ENCODE peak calls at places on chromosomes 12 and 14, in seven cellular contexts. J is mesenchymal stem cell, B is left ventricle myocardium superior, X is astrocyte of the spinal cord, L is ELR, K is NCI-H1105 treated with DMSO at 0.1 percent for 48 hours, R is GM23338. N is an unnamed sample.

GRCh38 chr14:23551266-23552028 is at the start of gene ZFHX2:
- DNase-seq in X (peak), K (peak), R (peak), L (peak), J (peak), B (peak), N (peak)

GRCh38 chr12:113297214-113297587 is 37.7 kb downstream of the SLC8B1 start:
- DNase-seq in L (no peak), K (no peak), J (no peak), X (no peak), R (no peak), B (no peak), N (no peak)

GRCh38 chr12:114913871-114914801 is 230.2 kb upstream of the TBX3 start:
- DNase-seq in L (peak), X (peak), B (no peak), K (peak), J (peak), R (no peak), N (no peak)

GRCh38 chr14:101331141-101331525 is 230.2 kb upstream of the DIO3 start:
- DNase-seq in K (no peak), X (no peak), R (no peak), L (no peak), J (no peak), B (no peak), N (no peak)

GRCh38 chr12:67747869-67748760 is 99.6 kb downstream of the DYRK2 start:
- DNase-seq in L (peak), B (no peak), K (no peak), J (peak), X (peak), R (no peak), N (no peak)

GRCh38 chr12:95074766-95075165 is 1.3 kb upstream of the NR2C1 start:
- DNase-seq in B (no peak), X (peak), K (no peak), J (no peak), L (no peak), R (no peak), N (no peak)

GRCh38 chr12:109731231-109731731 is 17.7 kb downstream of the FAM222A start:
- DNase-seq in B (peak), R (no peak), K (no peak), L (no peak), J (no peak), X (no peak), N (peak)

GRCh38 chr12:47896633-47897032 is 8.2 kb downstream of the VDR start:
- DNase-seq in K (no peak), L (no peak), R (peak), B (no peak), X (no peak), J (no peak), N (no peak)

GRCh38 chr14:58313699-58314098 is 15.3 kb downstream of the ARID4A start:
- DNase-seq in K (no peak), B (no peak), R (no peak), J (no peak), X (no peak), L (no peak), N (no peak)

GRCh38 chr12:109770104-109770860 is 56.7 kb downstream of the FAM222A start:
- DNase-seq in X (no peak), L (no peak), J (no peak), R (no peak), K (no peak), B (no peak), N (no peak)

GRCh38 chr12:101877816-101878811 is 734 bp downstream of the DRAM1 start:
- DNase-seq in X (peak), K (no peak), J (peak), B (no peak), R (peak), L (peak), N (no peak)

GRCh38 chr12:103814436-103814835 is 26.6 kb downstream of the NT5DC3 start:
- DNase-seq in K (no peak), J (no peak), R (no peak), B (no peak), X (no peak), L (no peak), N (no peak)

GRCh38 chr14:93546642-93547041 is 115.9 kb downstream of the UNC79 start:
- DNase-seq in J (no peak), R (no peak), L (no peak), X (no peak), K (no peak), B (no peak), N (no peak)

GRCh38 chr12:65685514-65685913 is 138.8 kb upstream of the HMGA2 start:
- DNase-seq in X (peak), R (peak), B (no peak), K (no peak), L (peak), J (peak), N (no peak)

GRCh38 chr12:24510581-24511125 is 438.2 kb downstream of the BCAT1 start:
- DNase-seq in X (no peak), L (no peak), J (no peak), B (no peak), K (no peak), R (no peak), N (no peak)

GRCh38 chr12:71947645-71948105 is 9.0 kb downstream of the TPH2 start:
- DNase-seq in K (peak), B (no peak), L (peak), J (peak), R (peak), X (peak), N (no peak)

GRCh38 chr12:10226086-10226485 is 13.4 kb downstream of the GABARAPL1 start:
- DNase-seq in J (no peak), L (no peak), R (no peak), X (no peak), K (no peak), B (no peak), N (no peak)

GRCh38 chr12:43637116-43637515 is 85.1 kb upstream of the ADAMTS20 start:
- DNase-seq in K (no peak), B (no peak), J (no peak), X (no peak), R (no peak), L (no peak), N (no peak)

GRCh38 chr12:39145175-39145999 is 240.0 kb upstream of the CPNE8 start:
- DNase-seq in R (peak), X (peak), L (no peak), B (peak), J (peak), K (no peak), N (peak)

GRCh38 chr12:47033797-47034555 is 45.4 kb upstream of the PCED1B start:
- DNase-seq in R (no peak), X (peak), J (no peak), L (peak), K (no peak), B (no peak), N (no peak)

GRCh38 chr12:1716215-1716862 is 25.5 kb downstream of the ADIPOR2 start:
- DNase-seq in B (no peak), K (no peak), L (peak), X (no peak), J (no peak), R (no peak), N (no peak)

GRCh38 chr12:64747681-64748080 is 11.5 kb downstream of the GNS start:
- DNase-seq in K (no peak), J (no peak), X (peak), R (no peak), B (no peak), L (peak), N (no peak)

GRCh38 chr14:47278233-47278842 is 397.1 kb downstream of the MDGA2 start:
- DNase-seq in L (no peak), B (no peak), J (peak), R (peak), X (peak), K (peak), N (no peak)

GRCh38 chr14:34059925-34060746 is 109.3 kb upstream of the EGLN3 start:
- DNase-seq in X (peak), R (peak), L (peak), K (no peak), J (peak), B (peak), N (peak)

GRCh38 chr14:22471545-22472121 is 117.4 kb downstream of the DAD1 start:
- DNase-seq in X (peak), B (peak), R (peak), K (peak), L (peak), J (peak), N (peak)

GRCh38 chr14:102523200-102524025 is 13.8 kb upstream of the ANKRD9 start:
- DNase-seq in X (no peak), R (peak), J (no peak), L (no peak), B (no peak), K (peak), N (no peak)

GRCh38 chr12:57254506-57255280 is 3.7 kb upstream of the STAC3 start:
- DNase-seq in B (no peak), X (no peak), J (no peak), R (peak), K (no peak), L (no peak), N (no peak)

GRCh38 chr12:94100254-94100653 is 48.1 kb upstream of the PLXNC1 start:
- DNase-seq in R (no peak), K (no peak), J (no peak), L (peak), X (peak), B (no peak), N (no peak)

GRCh38 chr12:51244269-51244668 is 5.6 kb downstream of the DAZAP2 start:
- DNase-seq in X (no peak), R (no peak), L (peak), K (no peak), J (no peak), B (no peak), N (no peak)

GRCh38 chr12:52696588-52696987 is 6.7 kb downstream of the KRT77 start:
- DNase-seq in K (no peak), B (no peak), J (no peak), X (no peak), R (no peak), L (no peak), N (no peak)

GRCh38 chr12:98403936-98404335 is 111.5 kb upstream of the TMPO start:
- DNase-seq in L (no peak), J (no peak), X (no peak), K (no peak), R (no peak), B (no peak), N (no peak)